ENCODE peak calls at places on chromosomes 7 and 10, in four cellular contexts. F is IMR-90; S is mammary epithelial cell; A is CD8-positive, alpha-beta memory T cell. G is an unnamed sample.

GRCh38 chr10:1086787-1087186 is 30.6 kb downstream of the WDR37 start:
- DNase-seq in F (no peak), S (no peak), A (no peak), G (no peak)

GRCh38 chr7:27064681-27065080 is 31.1 kb downstream of the HOXA1 start:
- DNase-seq in F (no peak), S (no peak), A (no peak), G (no peak)

GRCh38 chr10:130764651-130765050 is 546.9 kb downstream of the TCERG1L start:
- DNase-seq in F (no peak), S (no peak), A (no peak), G (no peak)

GRCh38 chr7:31114593-31115343 is 62.7 kb downstream of the ADCYAP1R1 start:
- DNase-seq in F (peak), S (peak), A (no peak), G (no peak)

GRCh38 chr7:28315565-28316420 is 96.5 kb upstream of the CREB5 start:
- DNase-seq in F (peak), S (peak), A (no peak), G (no peak)

GRCh38 chr7:152588350-152588749 is 87.6 kb downstream of the XRCC2 start:
- DNase-seq in F (peak), S (peak), A (no peak), G (no peak)

GRCh38 chr7:41942468-41943097 is 239.7 kb upstream of the INHBA start:
- DNase-seq in F (peak), S (no peak), A (no peak), G (no peak)

GRCh38 chr10:7297094-7297493 is 113.7 kb downstream of the SFMBT2 start:
- DNase-seq in F (no peak), S (no peak), A (no peak), G (no peak)

GRCh38 chr7:44439933-44440332 is 50.5 kb downstream of the NUDCD3 start:
- DNase-seq in F (no peak), S (no peak), A (no peak), G (no peak)

GRCh38 chr10:46282460-46283216 is 4.2 kb upstream of the ANTXRL start:
- DNase-seq in F (peak), S (peak), A (peak), G (peak)

GRCh38 chr10:1153253-1153763 is 97.1 kb downstream of the WDR37 start:
- DNase-seq in F (no peak), S (no peak), A (no peak), G (no peak)

GRCh38 chr7:40288827-40289226 is 154.0 kb downstream of the SUGCT start:
- DNase-seq in F (no peak), S (no peak), A (no peak), G (no peak)

GRCh38 chr10:131206136-131206995 is 105.2 kb downstream of the TCERG1L start:
- DNase-seq in F (no peak), S (no peak), A (no peak), G (no peak)

GRCh38 chr10:106722524-106722923 is 442.0 kb downstream of the SORCS1 start:
- DNase-seq in F (no peak), S (no peak), A (no peak), G (no peak)

GRCh38 chr7:148807451-148807850 is 76.6 kb downstream of the EZH2 start:
- DNase-seq in F (no peak), S (no peak), A (no peak), G (no peak)

GRCh38 chr10:119973261-119973660 is 80.7 kb downstream of the SEC23IP start:
- DNase-seq in F (peak), S (peak), A (no peak), G (no peak)

GRCh38 chr7:141198191-141198958 is 124.5 kb downstream of the TMEM178B start:
- DNase-seq in F (no peak), S (no peak), A (no peak), G (no peak)

DNA sequence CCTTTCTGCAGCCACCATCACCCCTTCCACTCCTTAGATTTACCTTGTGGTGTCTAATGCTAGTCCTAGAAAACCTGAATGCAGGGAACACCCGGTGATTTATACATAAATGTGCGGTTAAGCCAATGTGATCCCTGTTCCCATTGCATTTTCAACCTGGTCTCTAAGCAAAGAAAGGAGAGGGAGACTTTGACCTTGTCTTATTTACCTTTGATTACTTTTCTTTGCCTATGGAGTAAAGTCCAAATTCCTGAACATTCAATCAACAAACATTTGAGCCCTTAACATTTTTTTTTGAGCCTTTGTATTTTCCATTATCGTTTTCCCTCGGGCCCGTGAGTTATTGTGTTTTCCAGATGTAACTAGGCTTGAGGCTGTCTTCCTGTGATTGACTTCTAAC is 233.9 kb downstream of the ZNF248 start:
- DNase-seq in F (no peak), S (no peak), A (no peak), G (no peak)
- H3K4me3 ChIP-seq in F (no peak), S (no peak), A (no peak), G (no peak)

DNA sequence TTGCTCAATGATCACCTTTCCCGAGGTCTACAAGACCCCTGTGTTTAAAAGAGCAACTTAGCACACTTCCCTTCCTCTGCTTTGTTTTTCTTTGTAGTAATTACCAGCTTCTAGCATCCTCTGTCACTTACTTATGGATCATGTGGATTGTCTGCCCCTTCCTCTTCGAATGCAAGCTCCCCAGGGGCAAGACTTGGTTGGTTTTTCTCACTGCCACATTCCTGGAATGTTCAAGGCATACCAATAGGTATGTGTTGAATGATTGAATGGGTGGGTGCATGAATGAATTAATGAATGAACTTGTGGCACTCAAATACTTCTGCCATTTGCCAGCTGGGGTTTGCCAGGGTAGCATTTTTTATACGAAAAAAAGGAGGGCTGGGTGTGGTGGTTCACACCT is 294.0 kb downstream of the PRPF18 start:
- DNase-seq in F (no peak), S (no peak), A (no peak), G (no peak)
- H3K27ac ChIP-seq in F (no peak), S (no peak), A (no peak), G (no peak)

GRCh38 chr7:74234549-74234948 is 19.6 kb downstream of the RFC2 start:
- DNase-seq in F (no peak), S (no peak), A (no peak), G (no peak)
- H3K4me3 ChIP-seq in F (no peak), S (no peak), A (no peak), G (no peak)

GRCh38 chr10:70458329-70459060 is 17.0 kb upstream of the NODAL start:
- DNase-seq in F (peak), S (peak), A (no peak), G (peak)
- H3K27ac ChIP-seq in F (no peak), S (no peak), A (no peak), G (no peak)